ENCODE peak calls at places on chromosomes 4 and X, in six cellular contexts. A is mesenchymal stem cell, S is H9, J is H1, C is trophoblast cell, G is IMR-90. K is an unnamed sample.

GRCh38 chr4:8035371-8035780 is 95.7 kb upstream of the AFAP1 start:
- DNase-seq in A (peak; percentile 29), S (no peak), J (no peak), C (no peak), G (peak; percentile 51), K (no peak)

GRCh38 chr4:172352351-172352750 is 539.1 kb downstream of the GALNTL6 start:
- DNase-seq in A (no peak), S (no peak), J (no peak), C (no peak), G (no peak), K (no peak)

GRCh38 chr4:152778656-152779512 is 646 bp downstream of the TIGD4 start:
- DNase-seq in A (no peak), S (no peak), J (no peak), C (peak; percentile 17), G (peak; percentile 3), K (no peak)

GRCh38 chrX:105018865-105019264 is 201.6 kb downstream of the TEX13A start:
- DNase-seq in A (peak; percentile 38), S (no peak), J (no peak), C (no peak), G (no peak), K (no peak)

GRCh38 chr4:29295280-29295679 is 1424.9 kb upstream of the PCDH7 start:
- DNase-seq in A (no peak), S (no peak), J (no peak), C (no peak), G (peak; percentile 28), K (no peak)

GRCh38 chr4:6069845-6070709 is 51.8 kb upstream of the C4orf50 start:
- DNase-seq in A (no peak), S (no peak), J (no peak), C (no peak), G (no peak), K (no peak)

GRCh38 chr4:13403833-13404232 is 80.3 kb downstream of the RAB28 start:
- DNase-seq in A (no peak), S (no peak), J (no peak), C (no peak), G (no peak), K (no peak)

GRCh38 chr4:76504613-76505465 is 69.8 kb downstream of the SHROOM3 start:
- DNase-seq in A (peak; percentile 65), S (no peak), J (no peak), C (peak; percentile 72), G (peak; percentile 63), K (no peak)

GRCh38 chr4:122930877-122931276 is 8.5 kb upstream of the NUDT6 start:
- DNase-seq in A (peak; percentile 24), S (no peak), J (no peak), C (peak; percentile 65), G (peak; percentile 41), K (no peak)

GRCh38 chr4:100240008-100240407 is 49.7 kb upstream of the DDIT4L start:
- DNase-seq in A (peak; percentile 16), S (no peak), J (no peak), C (no peak), G (no peak), K (no peak)

GRCh38 chr4:115664285-115664684 is 550.9 kb upstream of the NDST4 start:
- DNase-seq in A (no peak), S (no peak), J (no peak), C (no peak), G (no peak), K (peak; percentile 11)

GRCh38 chr4:189162073-189162789 is 778.4 kb upstream of the FRG1 start:
- DNase-seq in A (no peak), S (peak; percentile 57), J (no peak), C (no peak), G (no peak), K (peak; percentile 15)

GRCh38 chr4:54961357-54961975 is 163.9 kb downstream of the KDR start:
- DNase-seq in A (peak; percentile 50), S (no peak), J (no peak), C (peak; percentile 33), G (peak; percentile 52), K (no peak)

GRCh38 chrX:14598330-14598729 is 69.0 kb downstream of the GLRA2 start:
- DNase-seq in A (no peak), S (peak; percentile 24), J (no peak), C (no peak), G (no peak), K (no peak)

GRCh38 chr4:186676531-186677158 is 47.0 kb downstream of the FAT1 start:
- DNase-seq in A (peak; percentile 94), S (no peak), J (no peak), C (peak; percentile 80), G (peak; percentile 98), K (no peak)

GRCh38 chrX:103248553-103248952 is 6.4 kb downstream of the TCEAL8 start:
- DNase-seq in A (peak; percentile 15), S (no peak), J (no peak), C (peak; percentile 51), G (peak; percentile 10), K (no peak)

GRCh38 chrX:133660356-133660755 is 245.1 kb upstream of the GPC4 start:
- DNase-seq in A (peak; percentile 18), S (no peak), J (no peak), C (no peak), G (peak; percentile 48), K (no peak)

GRCh38 chrX:133413218-133413925 is 1.9 kb downstream of the GPC4 start:
- DNase-seq in A (no peak), S (no peak), J (no peak), C (peak; percentile 51), G (no peak), K (no peak)

GRCh38 chrX:14673764-14674163 is 144.4 kb downstream of the GLRA2 start:
- DNase-seq in A (peak; percentile 89), S (no peak), J (no peak), C (peak; percentile 61), G (peak; percentile 91), K (no peak)

GRCh38 chrX:141443922-141444321 is 140.6 kb downstream of the SPANXA1 start:
- DNase-seq in A (no peak), S (no peak), J (no peak), C (no peak), G (no peak), K (no peak)

GRCh38 chrX:141439651-141440050 is 144.9 kb downstream of the SPANXA1 start:
- DNase-seq in A (no peak), S (no peak), J (no peak), C (no peak), G (peak; percentile 1), K (no peak)
- H3K14ac ChIP-seq in A (no peak overlapping the region), S (no peak overlapping the region), J (no peak overlapping the region), C (no peak overlapping the region), G (no peak overlapping the region), K (no peak overlapping the region)

GRCh38 chr4:41939016-41939623 is 3.9 kb downstream of the TMEM33 start:
- DNase-seq in A (peak; percentile 69), S (no peak), J (no peak), C (peak; percentile 74), G (peak; percentile 60), K (no peak)

GRCh38 chr4:41933997-41934812 is 1.0 kb upstream of the TMEM33 start:
- DNase-seq in A (no peak), S (peak; percentile 49), J (no peak), C (peak; percentile 86), G (no peak), K (no peak)

GRCh38 chr4:41935652-41936021 is 408 bp downstream of the TMEM33 start:
- DNase-seq in A (peak; percentile 59), S (no peak), J (no peak), C (peak; percentile 43), G (peak; percentile 10), K (no peak)

GRCh38 chr4:41932988-41933387 is 2.2 kb upstream of the TMEM33 start:
- DNase-seq in A (no peak), S (no peak), J (no peak), C (no peak), G (no peak), K (no peak)

GRCh38 chr4:41934813-41935651 is at the start of gene TMEM33:
- DNase-seq in A (peak; percentile 85), S (peak; percentile 92), J (peak; percentile 85), C (peak; percentile 90), G (peak; percentile 79), K (peak; percentile 56)
- H3K23ac ChIP-seq in A (peak within 1 kb of the TSS; percentile 16), S (no peak within 1 kb of the TSS), J (no peak within 1 kb of the TSS), C (no peak within 1 kb of the TSS), G (peak within 1 kb of the TSS; percentile 64), K (no peak within 1 kb of the TSS)

GRCh38 chr4:177789610-177790009 is 347.4 kb upstream of the AGA start:
- DNase-seq in A (no peak), S (no peak), J (no peak), C (no peak), G (no peak), K (no peak)

GRCh38 chr4:177791188-177791587 is 349.0 kb upstream of the AGA start:
- DNase-seq in A (no peak), S (no peak), J (no peak), C (no peak), G (no peak), K (no peak)
- H3K14ac ChIP-seq in A (no peak overlapping the region), S (no peak overlapping the region), J (no peak overlapping the region), C (no peak overlapping the region), G (no peak overlapping the region), K (no peak overlapping the region)

DNA sequence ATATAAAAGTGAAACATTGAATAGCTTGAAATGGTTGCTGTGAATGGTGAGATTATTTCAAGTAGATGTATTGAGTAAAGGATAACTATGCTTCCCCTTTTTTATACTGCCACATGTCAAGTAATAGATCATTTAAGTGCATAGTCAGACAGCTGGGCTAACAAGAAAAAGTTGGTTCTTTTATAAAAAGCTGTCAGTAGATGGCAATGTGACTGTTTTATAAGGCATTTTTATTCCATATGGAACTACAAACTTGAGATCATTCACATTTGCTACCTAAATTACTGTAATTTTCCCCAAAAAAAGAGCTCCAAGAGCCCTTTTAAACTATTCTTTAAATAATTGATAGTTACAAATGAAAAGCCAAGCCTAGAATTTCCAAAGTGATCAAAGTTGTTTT is 831.0 kb downstream of the C4orf33 start:
- DNase-seq in A (no peak), S (no peak), J (no peak), C (peak; percentile 13), G (no peak), K (no peak)
- H3K23ac ChIP-seq in A (no peak overlapping the region), S (no peak overlapping the region), J (no peak overlapping the region), C (no peak overlapping the region), G (no peak overlapping the region), K (no peak overlapping the region)

GRCh38 chr4:183517781-183518180 is 12.9 kb downstream of the ING2 start:
- DNase-seq in A (no peak), S (no peak), J (no peak), C (no peak), G (peak; percentile 43), K (no peak)

GRCh38 chr4:183527326-183527725 is 22.5 kb downstream of the ING2 start:
- DNase-seq in A (no peak), S (no peak), J (no peak), C (no peak), G (no peak), K (no peak)

DNA sequence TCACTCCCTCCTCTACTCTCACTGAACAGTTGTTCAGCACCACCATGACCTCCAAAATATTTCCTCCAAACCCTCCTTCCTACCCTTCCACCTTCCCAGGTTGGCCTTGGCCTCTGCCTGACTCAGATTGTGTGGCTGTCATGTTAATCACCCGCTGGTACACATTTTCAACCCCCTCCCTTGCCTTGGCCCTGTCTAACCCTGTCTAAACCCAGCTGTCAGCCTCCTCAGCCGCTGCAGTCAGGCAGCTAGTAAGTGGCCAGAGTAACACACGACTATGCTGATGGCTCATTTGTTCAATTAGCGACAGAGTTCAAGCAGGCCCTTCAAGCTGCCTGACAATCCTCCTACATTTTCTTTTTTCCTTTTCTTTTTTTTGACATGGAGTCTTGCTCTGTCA is 18.0 kb downstream of the ING2 start:
- DNase-seq in A (no peak), S (no peak), J (no peak), C (peak; percentile 42), G (no peak), K (no peak)
- H3K14ac ChIP-seq in A (no peak overlapping the region), S (no peak overlapping the region), J (no peak overlapping the region), C (no peak overlapping the region), G (no peak overlapping the region), K (no peak overlapping the region)